ENCODE peak calls at places on chromosomes 6 and 20, in ten cellular contexts. V is SHP77; R is germinal center; F is fibroblast of pulmonary artery; W is aorta; O is EL; Y is stimulated activated CD8-positive, alpha-beta memory T cell treated with anti-CD3 and anti-CD28 coated beads, Interleukin-2, amount 100 ng/mL, for 1 hour; X is thyroid gland; P is NCI-H774; E is KG1. M is an unnamed sample.

GRCh38 chr6:139534472-139535115 is 160.1 kb upstream of the CITED2 start:
- DNase-seq in V (no peak), R (no peak), F (no peak), W (no peak), O (no peak), Y (no peak), X (no peak), P (no peak), E (no peak), M (no peak)

GRCh38 chr20:31717478-31717946 is 5.2 kb downstream of the BCL2L1 start:
- DNase-seq in V (no peak), R (peak; percentile 51), F (no peak), W (no peak), O (no peak), Y (no peak), X (no peak), P (no peak), E (no peak), M (no peak)

GRCh38 chr6:40477246-40478126 is 109.7 kb downstream of the LRFN2 start:
- DNase-seq in V (peak; percentile 33), R (no peak), F (no peak), W (no peak), O (no peak), Y (peak; percentile 1), X (no peak), P (no peak), E (no peak), M (no peak)

GRCh38 chr20:43460172-43460829 is 2.6 kb downstream of the SRSF6 start:
- DNase-seq in V (no peak), R (no peak), F (no peak), W (no peak), O (no peak), Y (no peak), X (no peak), P (no peak), E (no peak), M (no peak)

GRCh38 chr6:26020983-26021349 is 58.4 kb downstream of the TRIM38 start:
- DNase-seq in V (peak; percentile 86), R (no peak), F (peak; percentile 77), W (peak; percentile 88), O (peak; percentile 81), Y (no peak), X (peak; percentile 66), P (peak; percentile 71), E (no peak), M (peak; percentile 22)

GRCh38 chr6:17653198-17653881 is 53.2 kb downstream of the FAM8A1 start:
- DNase-seq in V (no peak), R (no peak), F (no peak), W (no peak), O (no peak), Y (no peak), X (no peak), P (no peak), E (no peak), M (no peak)

GRCh38 chr6:117404548-117404947 is 21.2 kb downstream of the ROS1 start:
- DNase-seq in V (no peak), R (no peak), F (no peak), W (no peak), O (no peak), Y (no peak), X (no peak), P (no peak), E (no peak), M (no peak)

GRCh38 chr6:10451828-10452509 is 37.1 kb upstream of the TFAP2A start:
- DNase-seq in V (no peak), R (no peak), F (peak; percentile 85), W (peak; percentile 84), O (peak; percentile 97), Y (no peak), X (peak; percentile 81), P (no peak), E (no peak), M (no peak)

GRCh38 chr6:128135325-128135724 is 234.5 kb upstream of the THEMIS start:
- DNase-seq in V (no peak), R (no peak), F (no peak), W (no peak), O (no peak), Y (no peak), X (no peak), P (no peak), E (no peak), M (no peak)

GRCh38 chr6:88490865-88491264 is 324.7 kb upstream of the CNR1 start:
- DNase-seq in V (no peak), R (no peak), F (peak; percentile 64), W (no peak), O (peak; percentile 14), Y (no peak), X (no peak), P (no peak), E (no peak), M (no peak)

GRCh38 chr6:10138917-10139316 is 276.0 kb downstream of the TFAP2A start:
- DNase-seq in V (no peak), R (no peak), F (peak; percentile 7), W (no peak), O (peak; percentile 80), Y (no peak), X (no peak), P (no peak), E (no peak), M (no peak)

GRCh38 chr6:128519132-128519930 is 1.1 kb downstream of the PTPRK start:
- DNase-seq in V (no peak), R (peak; percentile 1), F (peak; percentile 56), W (peak; percentile 80), O (peak; percentile 63), Y (peak; percentile 2), X (peak; percentile 75), P (peak; percentile 52), E (no peak), M (peak; percentile 54)

GRCh38 chr20:19679931-19680330 is 78.1 kb upstream of the RIN2 start:
- DNase-seq in V (no peak), R (no peak), F (no peak), W (no peak), O (no peak), Y (no peak), X (no peak), P (no peak), E (no peak), M (no peak)

GRCh38 chr6:28653876-28654275 is 128.2 kb downstream of the GPX5 start:
- DNase-seq in V (no peak), R (no peak), F (no peak), W (no peak), O (no peak), Y (no peak), X (no peak), P (no peak), E (no peak), M (no peak)

GRCh38 chr6:39610229-39610628 is 115.0 kb downstream of the KIF6 start:
- DNase-seq in V (no peak), R (no peak), F (peak; percentile 11), W (no peak), O (no peak), Y (no peak), X (no peak), P (no peak), E (no peak), M (no peak)

GRCh38 chr6:42177514-42178364 is 4.6 kb downstream of the GUCA1A start:
- DNase-seq in V (no peak), R (peak; percentile 31), F (no peak), W (peak; percentile 68), O (no peak), Y (no peak), X (no peak), P (no peak), E (no peak), M (peak; percentile 40)

GRCh38 chr6:169848946-169849345 is 97.5 kb downstream of the ERMARD start:
- DNase-seq in V (no peak), R (no peak), F (no peak), W (no peak), O (no peak), Y (no peak), X (no peak), P (no peak), E (no peak), M (peak; percentile 1)

GRCh38 chr6:312704-313485 is 20.6 kb downstream of the DUSP22 start:
- DNase-seq in V (no peak), R (peak; percentile 60), F (no peak), W (no peak), O (no peak), Y (no peak), X (no peak), P (no peak), E (no peak), M (no peak)

GRCh38 chr20:51757226-51757625 is 11.0 kb downstream of the ATP9A start:
- DNase-seq in V (no peak), R (no peak), F (no peak), W (no peak), O (no peak), Y (no peak), X (no peak), P (no peak), E (no peak), M (no peak)

GRCh38 chr6:21887301-21888185 is 294.0 kb downstream of the SOX4 start:
- DNase-seq in V (peak; percentile 70), R (no peak), F (peak; percentile 40), W (no peak), O (no peak), Y (no peak), X (peak; percentile 68), P (peak; percentile 38), E (no peak), M (no peak)

GRCh38 chr6:30646450-30647038 is 389 bp upstream of the C6orf136 start:
- DNase-seq in V (no peak), R (no peak), F (peak; percentile 94), W (peak; percentile 98), O (no peak), Y (peak; percentile 82), X (peak; percentile 12), P (no peak), E (peak; percentile 83), M (no peak)

GRCh38 chr6:134352786-134353480 is 35.0 kb upstream of the SGK1 start:
- DNase-seq in V (no peak), R (no peak), F (peak; percentile 87), W (no peak), O (peak; percentile 76), Y (no peak), X (no peak), P (no peak), E (no peak), M (no peak)

GRCh38 chr20:59961423-59961822 is 3.2 kb downstream of the CDH26 start:
- DNase-seq in V (no peak), R (no peak), F (no peak), W (no peak), O (no peak), Y (no peak), X (no peak), P (no peak), E (no peak), M (no peak)

GRCh38 chr6:40152701-40153100 is 218.4 kb upstream of the MOCS1 start:
- DNase-seq in V (no peak), R (no peak), F (no peak), W (no peak), O (no peak), Y (no peak), X (no peak), P (no peak), E (no peak), M (no peak)

M was measured in head of caudate nucleus.